ENCODE peak calls at places on chromosomes 7 and 10, in six cellular contexts. T is activated CD4-positive, alpha-beta T cell treated with anti-CD3 and anti-CD28 coated beads for 24 hours; D is NCI-H1417; V is activated T-cell treated with anti-CD3 and anti-CD28 coated beads for 4 hours; N is small intestine; U is stimulated activated CD4-positive, alpha-beta T cell treated with anti-CD3 and anti-CD28 coated beads, Interleukin-1b, Interleukin-23, amount 100 ng/mL, for 48 hours. E is an unnamed sample.

GRCh38 chr7:50068026-50068425 is 25.0 kb downstream of the ZPBP start:
- DNase-seq in T (no peak), D (no peak), V (peak; percentile 8), N (peak; percentile 54), U (no peak), E (no peak)

GRCh38 chr10:5964736-5965135 is 12.6 kb downstream of the IL15RA start:
- DNase-seq in T (no peak), D (no peak), V (no peak), N (no peak), U (no peak), E (no peak)

GRCh38 chr10:101838416-101838970 is 5.1 kb downstream of the KCNIP2 start:
- DNase-seq in T (no peak), D (no peak), V (no peak), N (no peak), U (no peak), E (no peak)

GRCh38 chr7:22356855-22357310 is at the start of gene RAPGEF5:
- DNase-seq in T (no peak), D (peak; percentile 56), V (no peak), N (peak; percentile 75), U (no peak), E (no peak)

GRCh38 chr10:130012129-130012528 is 48.1 kb upstream of the EBF3 start:
- DNase-seq in T (no peak), D (no peak), V (no peak), N (no peak), U (no peak), E (no peak)

GRCh38 chr7:121924273-121925184 is 51.6 kb downstream of the PTPRZ1 start:
- DNase-seq in T (no peak), D (no peak), V (no peak), N (no peak), U (no peak), E (no peak)

GRCh38 chr7:43295429-43295828 is 183.0 kb downstream of the HECW1 start:
- DNase-seq in T (no peak), D (no peak), V (no peak), N (no peak), U (no peak), E (no peak)

GRCh38 chr7:30922596-30922995 is 10.9 kb downstream of the AQP1 start:
- DNase-seq in T (no peak), D (no peak), V (no peak), N (no peak), U (no peak), E (no peak)

GRCh38 chr10:113126506-113127192 is 176.6 kb downstream of the TCF7L2 start:
- DNase-seq in T (no peak), D (peak; percentile 39), V (peak; percentile 5), N (peak; percentile 74), U (peak; percentile 43), E (no peak)

GRCh38 chr10:125076891-125077643 is 83.3 kb downstream of the CTBP2 start:
- DNase-seq in T (no peak), D (no peak), V (no peak), N (no peak), U (no peak), E (no peak)

GRCh38 chr7:16493266-16493665 is 27.7 kb upstream of the SOSTDC1 start:
- DNase-seq in T (no peak), D (no peak), V (no peak), N (no peak), U (no peak), E (no peak)

GRCh38 chr10:62959553-62959952 is 143.4 kb upstream of the EGR2 start:
- DNase-seq in T (no peak), D (no peak), V (no peak), N (no peak), U (no peak), E (no peak)

GRCh38 chr7:68691261-68692216 is 906.7 kb upstream of the AUTS2 start:
- DNase-seq in T (no peak), D (no peak), V (no peak), N (no peak), U (no peak), E (no peak)

GRCh38 chr7:47992446-47992845 is 13.0 kb upstream of the HUS1 start:
- DNase-seq in T (no peak), D (no peak), V (no peak), N (no peak), U (no peak), E (no peak)

GRCh38 chr10:47044741-47045140 is 133.5 kb downstream of the PTPN20 start:
- DNase-seq in T (no peak), D (no peak), V (no peak), N (no peak), U (no peak), E (no peak)

GRCh38 chr7:135342887-135343286 is 109.2 kb downstream of the STRA8 start:
- DNase-seq in T (no peak), D (no peak), V (no peak), N (no peak), U (no peak), E (no peak)

GRCh38 chr7:85823379-85823778 is 636.5 kb upstream of the SEMA3D start:
- DNase-seq in T (no peak), D (no peak), V (no peak), N (no peak), U (no peak), E (no peak)

GRCh38 chr10:103350522-103351260 is at the start of gene PCGF6:
- DNase-seq in T (peak; percentile 53), D (peak; percentile 73), V (peak; percentile 38), N (peak; percentile 73), U (peak; percentile 70), E (peak; percentile 47)

GRCh38 chr10:42872865-42873435 is 90.4 kb downstream of the BMS1 start:
- DNase-seq in T (no peak), D (no peak), V (no peak), N (no peak), U (no peak), E (no peak)

GRCh38 chr7:117818241-117818640 is 55.0 kb downstream of the CTTNBP2 start:
- DNase-seq in T (no peak), D (no peak), V (no peak), N (no peak), U (no peak), E (no peak)

GRCh38 chr10:1575481-1576244 is 161.7 kb downstream of the ADARB2 start:
- DNase-seq in T (no peak), D (no peak), V (no peak), N (no peak), U (no peak), E (no peak)

GRCh38 chr10:119253433-119254174 is 46.2 kb downstream of the GRK5 start:
- DNase-seq in T (no peak), D (no peak), V (no peak), N (peak; percentile 63), U (peak; percentile 80), E (no peak)

GRCh38 chr10:103951183-103951582 is 15.8 kb upstream of the SLK start:
- DNase-seq in T (no peak), D (no peak), V (no peak), N (no peak), U (no peak), E (no peak)

GRCh38 chr7:95434501-95435421 is at the start of gene PON2:
- DNase-seq in T (no peak), D (peak; percentile 41), V (peak; percentile 4), N (peak; percentile 91), U (peak; percentile 31), E (peak; percentile 71)

GRCh38 chr10:130254168-130255061 is 118.2 kb downstream of the GLRX3 start:
- DNase-seq in T (no peak), D (no peak), V (no peak), N (no peak), U (no peak), E (no peak)

GRCh38 chr10:63375458-63375857 is 90.3 kb downstream of the JMJD1C start:
- DNase-seq in T (no peak), D (no peak), V (no peak), N (no peak), U (no peak), E (no peak)

GRCh38 chr10:10792681-10793080 is 225.0 kb upstream of the CELF2 start:
- DNase-seq in T (no peak), D (no peak), V (no peak), N (no peak), U (no peak), E (no peak)

GRCh38 chr7:152523916-152524315 is 88.1 kb upstream of the KMT2C start:
- DNase-seq in T (no peak), D (no peak), V (no peak), N (no peak), U (no peak), E (no peak)

GRCh38 chr7:63899691-63900393 is 98.8 kb upstream of the ZNF722 start:
- DNase-seq in T (peak; percentile 72), D (no peak), V (peak; percentile 81), N (peak; percentile 61), U (peak; percentile 79), E (no peak)

GRCh38 chr7:1368682-1369571 is 90.3 kb downstream of the MICALL2 start:
- DNase-seq in T (peak; percentile 10), D (no peak), V (no peak), N (no peak), U (peak; percentile 52), E (peak; percentile 33)

GRCh38 chr10:80924063-80924952 is 386.6 kb downstream of the SH2D4B start:
- DNase-seq in T (peak; percentile 5), D (peak; percentile 36), V (no peak), N (peak; percentile 37), U (peak; percentile 13), E (peak; percentile 56)

GRCh38 chr7:46713868-46714596 is 793.0 kb upstream of the IGFBP3 start:
- DNase-seq in T (no peak), D (no peak), V (no peak), N (peak; percentile 91), U (no peak), E (no peak)